ENCODE peak calls at places on chromosomes 2 and 18, in five cellular contexts. One of them, this sample, is unnamed.

GRCh38 chr18:51195602-51196115 is 1.8 kb downstream of the MEX3C start:
- DNase-seq in ovary: no peak
- DNase-seq in neural progenitor cell: peak; percentile 87
- DNase-seq in endodermal cell: peak; percentile 74
- DNase-seq in GM23248: peak; percentile 64
- DNase-seq in this sample: peak; percentile 70

GRCh38 chr2:199404841-199405240 is 52.9 kb downstream of the SATB2 start:
- DNase-seq in ovary: no peak
- DNase-seq in neural progenitor cell: no peak
- DNase-seq in endodermal cell: no peak
- DNase-seq in GM23248: peak; percentile 85
- DNase-seq in this sample: no peak

GRCh38 chr2:137888845-137889244 is 75.4 kb upstream of the HNMT start:
- DNase-seq in ovary: peak; percentile 18
- DNase-seq in neural progenitor cell: peak; percentile 67
- DNase-seq in endodermal cell: peak; percentile 90
- DNase-seq in GM23248: peak; percentile 23
- DNase-seq in this sample: peak; percentile 51

GRCh38 chr18:67742954-67743353 is 226.4 kb upstream of the DSEL start:
- DNase-seq in ovary: no peak
- DNase-seq in neural progenitor cell: no peak
- DNase-seq in endodermal cell: no peak
- DNase-seq in GM23248: no peak
- DNase-seq in this sample: no peak

GRCh38 chr2:72157871-72158771 is 10.5 kb upstream of the CYP26B1 start:
- DNase-seq in ovary: no peak
- DNase-seq in neural progenitor cell: no peak
- DNase-seq in endodermal cell: peak; percentile 41
- DNase-seq in GM23248: no peak
- DNase-seq in this sample: no peak

GRCh38 chr2:63740943-63741342 is 100.8 kb upstream of the UGP2 start:
- DNase-seq in ovary: no peak
- DNase-seq in neural progenitor cell: no peak
- DNase-seq in endodermal cell: no peak
- DNase-seq in GM23248: peak; percentile 32
- DNase-seq in this sample: no peak

GRCh38 chr2:130181338-130181879 is at the start of gene SMPD4:
- DNase-seq in ovary: peak; percentile 98
- DNase-seq in neural progenitor cell: peak; percentile 98
- DNase-seq in endodermal cell: peak; percentile 98
- DNase-seq in GM23248: peak; percentile 98
- DNase-seq in this sample: peak; percentile 98

GRCh38 chr2:44549856-44550255 is 188.1 kb downstream of the CAMKMT start:
- DNase-seq in ovary: no peak
- DNase-seq in neural progenitor cell: no peak
- DNase-seq in endodermal cell: no peak
- DNase-seq in GM23248: peak; percentile 58
- DNase-seq in this sample: no peak

GRCh38 chr2:212926948-212927347 is 224.5 kb downstream of the IKZF2 start:
- DNase-seq in ovary: no peak
- DNase-seq in neural progenitor cell: no peak
- DNase-seq in endodermal cell: no peak
- DNase-seq in GM23248: no peak
- DNase-seq in this sample: no peak

GRCh38 chr2:24926602-24927252 is 6.7 kb upstream of the ADCY3 start:
- DNase-seq in ovary: peak; percentile 86
- DNase-seq in neural progenitor cell: peak; percentile 41
- DNase-seq in endodermal cell: peak; percentile 75
- DNase-seq in GM23248: peak; percentile 79
- DNase-seq in this sample: no peak

GRCh38 chr2:128325665-128326181 is 7.1 kb upstream of the HS6ST1 start:
- DNase-seq in ovary: no peak
- DNase-seq in neural progenitor cell: no peak
- DNase-seq in endodermal cell: peak; percentile 42
- DNase-seq in GM23248: no peak
- DNase-seq in this sample: no peak

GRCh38 chr2:191240871-191241270 is 4.3 kb upstream of the MYO1B start:
- DNase-seq in ovary: no peak
- DNase-seq in neural progenitor cell: no peak
- DNase-seq in endodermal cell: no peak
- DNase-seq in GM23248: no peak
- DNase-seq in this sample: no peak

GRCh38 chr2:8119782-8120551 is 561.9 kb upstream of the ID2 start:
- DNase-seq in ovary: peak; percentile 47
- DNase-seq in neural progenitor cell: peak; percentile 41
- DNase-seq in endodermal cell: no peak
- DNase-seq in GM23248: peak; percentile 63
- DNase-seq in this sample: no peak

GRCh38 chr2:57372237-57372962 is 674.2 kb upstream of the VRK2 start:
- DNase-seq in ovary: no peak
- DNase-seq in neural progenitor cell: no peak
- DNase-seq in endodermal cell: no peak
- DNase-seq in GM23248: no peak
- DNase-seq in this sample: no peak

GRCh38 chr2:19365126-19365525 is 6.7 kb upstream of the OSR1 start:
- DNase-seq in ovary: no peak
- DNase-seq in neural progenitor cell: no peak
- DNase-seq in endodermal cell: no peak
- DNase-seq in GM23248: no peak
- DNase-seq in this sample: no peak

GRCh38 chr2:234453216-234453615 is 43.7 kb downstream of the ARL4C start:
- DNase-seq in ovary: no peak
- DNase-seq in neural progenitor cell: no peak
- DNase-seq in endodermal cell: no peak
- DNase-seq in GM23248: no peak
- DNase-seq in this sample: no peak

GRCh38 chr2:200795044-200795443 is 16.7 kb upstream of the BZW1 start:
- DNase-seq in ovary: peak; percentile 74
- DNase-seq in neural progenitor cell: peak; percentile 36
- DNase-seq in endodermal cell: peak; percentile 73
- DNase-seq in GM23248: peak; percentile 34
- DNase-seq in this sample: no peak

GRCh38 chr2:237752761-237753165 is 45.8 kb upstream of the RBM44 start:
- DNase-seq in ovary: no peak
- DNase-seq in neural progenitor cell: no peak
- DNase-seq in endodermal cell: no peak
- DNase-seq in GM23248: no peak
- DNase-seq in this sample: no peak
- H3K36me3 ChIP-seq in ovary: no peaks in the 10 kb centered on the region
- H3K36me3 ChIP-seq in neural progenitor cell: no peaks in the 10 kb centered on the region
- H3K36me3 ChIP-seq in endodermal cell: peaks cover 93% of the 10 kb centered on the region
- H3K36me3 ChIP-seq in GM23248: peaks cover 72% of the 10 kb centered on the region
- H3K36me3 ChIP-seq in this sample: peaks cover 29% of the 10 kb centered on the region

GRCh38 chr2:224894356-224894755 is 147.9 kb downstream of the DOCK10 start:
- DNase-seq in ovary: no peak
- DNase-seq in neural progenitor cell: no peak
- DNase-seq in endodermal cell: no peak
- DNase-seq in GM23248: peak; percentile 9
- DNase-seq in this sample: no peak
- H3K36me3 ChIP-seq in ovary: no peaks in the 10 kb centered on the region
- H3K36me3 ChIP-seq in neural progenitor cell: no peaks in the 10 kb centered on the region
- H3K36me3 ChIP-seq in endodermal cell: no peaks in the 10 kb centered on the region
- H3K36me3 ChIP-seq in GM23248: peaks cover 5% of the 10 kb centered on the region
- H3K36me3 ChIP-seq in this sample: no peaks in the 10 kb centered on the region

DNA sequence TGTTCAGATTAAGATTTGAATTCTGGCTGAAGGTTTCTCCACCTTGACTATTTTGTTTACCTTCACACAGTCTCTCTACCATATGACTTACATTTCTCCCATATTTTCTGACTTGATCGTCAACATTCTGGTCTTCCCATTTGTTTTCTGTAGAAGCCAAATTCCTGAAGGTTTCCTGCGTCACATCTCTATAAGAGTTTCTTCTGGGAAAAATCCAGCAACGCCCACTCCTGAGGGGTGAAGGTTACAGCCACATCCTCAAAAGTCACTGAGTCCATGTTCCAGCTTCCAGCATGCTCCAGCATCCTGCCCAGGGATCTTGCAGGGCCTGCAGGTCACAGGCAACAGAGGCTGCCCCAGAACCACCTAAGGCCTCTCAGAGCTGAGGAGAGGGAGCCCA is 47.5 kb downstream of the NBEAL1 start:
- DNase-seq in ovary: no peak
- DNase-seq in neural progenitor cell: no peak
- DNase-seq in endodermal cell: no peak
- DNase-seq in GM23248: no peak
- DNase-seq in this sample: no peak
- H3K36me3 ChIP-seq in ovary: no peaks in the 10 kb centered on the region
- H3K36me3 ChIP-seq in neural progenitor cell: peaks cover under 1% of the 10 kb centered on the region
- H3K36me3 ChIP-seq in endodermal cell: peaks cover 77% of the 10 kb centered on the region
- H3K36me3 ChIP-seq in GM23248: peaks cover 69% of the 10 kb centered on the region
- H3K36me3 ChIP-seq in this sample: peaks cover 4% of the 10 kb centered on the region

GRCh38 chr2:74164761-74165160 is 13.9 kb downstream of the MOB1A start:
- DNase-seq in ovary: no peak
- DNase-seq in neural progenitor cell: no peak
- DNase-seq in endodermal cell: no peak
- DNase-seq in GM23248: no peak
- DNase-seq in this sample: no peak
- H3K36me3 ChIP-seq in ovary: no peaks in the 10 kb centered on the region
- H3K36me3 ChIP-seq in neural progenitor cell: peaks cover 54% of the 10 kb centered on the region
- H3K36me3 ChIP-seq in endodermal cell: peaks cover 85% of the 10 kb centered on the region
- H3K36me3 ChIP-seq in GM23248: peaks cover 65% of the 10 kb centered on the region
- H3K36me3 ChIP-seq in this sample: peaks cover 90% of the 10 kb centered on the region

This sample was measured in A673.